ENCODE peak calls at places on chromosome 5, in four cellular contexts. One of them, this sample, is unnamed.

GRCh38 chr5:102933300-102933699 is 178.2 kb downstream of the PAM start:
- DNase-seq in naive thymus-derived CD4-positive, alpha-beta T cell: no peak
- DNase-seq in psoas muscle: no peak
- DNase-seq in AG04450: no peak
- DNase-seq in this sample: no peak

GRCh38 chr5:33401482-33402390 is 39.0 kb upstream of the TARS1 start:
- DNase-seq in naive thymus-derived CD4-positive, alpha-beta T cell: no peak
- DNase-seq in psoas muscle: no peak
- DNase-seq in AG04450: no peak
- DNase-seq in this sample: no peak

GRCh38 chr5:116557669-116558271 is 16.9 kb downstream of the SEMA6A start:
- DNase-seq in naive thymus-derived CD4-positive, alpha-beta T cell: no peak
- DNase-seq in psoas muscle: no peak
- DNase-seq in AG04450: no peak
- DNase-seq in this sample: no peak

GRCh38 chr5:156383510-156383909 is 56.5 kb downstream of the SGCD start:
- DNase-seq in naive thymus-derived CD4-positive, alpha-beta T cell: no peak
- DNase-seq in psoas muscle: no peak
- DNase-seq in AG04450: peak; percentile 32
- DNase-seq in this sample: no peak

GRCh38 chr5:179297026-179297425 is 48.2 kb downstream of the ADAMTS2 start:
- DNase-seq in naive thymus-derived CD4-positive, alpha-beta T cell: no peak
- DNase-seq in psoas muscle: no peak
- DNase-seq in AG04450: no peak
- DNase-seq in this sample: no peak

GRCh38 chr5:170221319-170221718 is 11.5 kb upstream of the C5orf58 start:
- DNase-seq in naive thymus-derived CD4-positive, alpha-beta T cell: no peak
- DNase-seq in psoas muscle: no peak
- DNase-seq in AG04450: no peak
- DNase-seq in this sample: no peak

GRCh38 chr5:137737349-137738256 is 1.7 kb upstream of the KLHL3 start:
- DNase-seq in naive thymus-derived CD4-positive, alpha-beta T cell: no peak
- DNase-seq in psoas muscle: no peak
- DNase-seq in AG04450: no peak
- DNase-seq in this sample: peak; percentile 21

GRCh38 chr5:123670981-123671557 is 159.1 kb downstream of the CSNK1G3 start:
- DNase-seq in naive thymus-derived CD4-positive, alpha-beta T cell: no peak
- DNase-seq in psoas muscle: no peak
- DNase-seq in AG04450: peak; percentile 7
- DNase-seq in this sample: peak; percentile 7

GRCh38 chr5:19235101-19235584 is 752.9 kb downstream of the CDH18 start:
- DNase-seq in naive thymus-derived CD4-positive, alpha-beta T cell: no peak
- DNase-seq in psoas muscle: no peak
- DNase-seq in AG04450: no peak
- DNase-seq in this sample: no peak

GRCh38 chr5:172686111-172686510 is 45.0 kb downstream of the NEURL1B start:
- DNase-seq in naive thymus-derived CD4-positive, alpha-beta T cell: no peak
- DNase-seq in psoas muscle: no peak
- DNase-seq in AG04450: no peak
- DNase-seq in this sample: no peak

GRCh38 chr5:548256-548655 is 24.0 kb upstream of the SLC9A3 start:
- DNase-seq in naive thymus-derived CD4-positive, alpha-beta T cell: no peak
- DNase-seq in psoas muscle: peak; percentile 33
- DNase-seq in AG04450: no peak
- DNase-seq in this sample: no peak

GRCh38 chr5:87411586-87412416 is 929 bp downstream of the CCNH start:
- DNase-seq in naive thymus-derived CD4-positive, alpha-beta T cell: no peak
- DNase-seq in psoas muscle: peak; percentile 39
- DNase-seq in AG04450: no peak
- DNase-seq in this sample: no peak

GRCh38 chr5:175713930-175714329 is 56.1 kb downstream of the HRH2 start:
- DNase-seq in naive thymus-derived CD4-positive, alpha-beta T cell: no peak
- DNase-seq in psoas muscle: peak; percentile 23
- DNase-seq in AG04450: no peak
- DNase-seq in this sample: no peak

GRCh38 chr5:126780165-126780827 is 3.4 kb downstream of the LMNB1 start:
- DNase-seq in naive thymus-derived CD4-positive, alpha-beta T cell: no peak
- DNase-seq in psoas muscle: no peak
- DNase-seq in AG04450: no peak
- DNase-seq in this sample: peak; percentile 40

GRCh38 chr5:15105799-15106393 is 234.3 kb upstream of the ANKH start:
- DNase-seq in naive thymus-derived CD4-positive, alpha-beta T cell: no peak
- DNase-seq in psoas muscle: no peak
- DNase-seq in AG04450: no peak
- DNase-seq in this sample: peak; percentile 4

GRCh38 chr5:146283344-146283761 is 55.3 kb upstream of the POU4F3 start:
- DNase-seq in naive thymus-derived CD4-positive, alpha-beta T cell: no peak
- DNase-seq in psoas muscle: no peak
- DNase-seq in AG04450: peak; percentile 81
- DNase-seq in this sample: no peak

GRCh38 chr5:1105350-1106265 is 6.3 kb downstream of the SLC12A7 start:
- DNase-seq in naive thymus-derived CD4-positive, alpha-beta T cell: peak; percentile 50
- DNase-seq in psoas muscle: no peak
- DNase-seq in AG04450: no peak
- DNase-seq in this sample: no peak

GRCh38 chr5:77955577-77955976 is 179.4 kb upstream of the TBCA start:
- DNase-seq in naive thymus-derived CD4-positive, alpha-beta T cell: no peak
- DNase-seq in psoas muscle: no peak
- DNase-seq in AG04450: no peak
- DNase-seq in this sample: no peak
- H3K27me3 ChIP-seq in naive thymus-derived CD4-positive, alpha-beta T cell: no peaks in the 10 kb centered on the region
- H3K27me3 ChIP-seq in psoas muscle: peaks cover 3% of the 10 kb centered on the region
- H3K27me3 ChIP-seq in AG04450: peaks cover 34% of the 10 kb centered on the region
- H3K27me3 ChIP-seq in this sample: no peaks in the 10 kb centered on the region

GRCh38 chr5:139839918-139840317 is 44.3 kb downstream of the PSD2 start:
- DNase-seq in naive thymus-derived CD4-positive, alpha-beta T cell: no peak
- DNase-seq in psoas muscle: no peak
- DNase-seq in AG04450: no peak
- DNase-seq in this sample: no peak

GRCh38 chr5:139836469-139837208 is 41.0 kb downstream of the PSD2 start:
- DNase-seq in naive thymus-derived CD4-positive, alpha-beta T cell: no peak
- DNase-seq in psoas muscle: no peak
- DNase-seq in AG04450: no peak
- DNase-seq in this sample: no peak

GRCh38 chr5:139839416-139839815 is 43.8 kb downstream of the PSD2 start:
- DNase-seq in naive thymus-derived CD4-positive, alpha-beta T cell: no peak
- DNase-seq in psoas muscle: no peak
- DNase-seq in AG04450: no peak
- DNase-seq in this sample: no peak

GRCh38 chr5:139838381-139839197 is 43.0 kb downstream of the PSD2 start:
- DNase-seq in naive thymus-derived CD4-positive, alpha-beta T cell: no peak
- DNase-seq in psoas muscle: no peak
- DNase-seq in AG04450: no peak
- DNase-seq in this sample: no peak

DNA sequence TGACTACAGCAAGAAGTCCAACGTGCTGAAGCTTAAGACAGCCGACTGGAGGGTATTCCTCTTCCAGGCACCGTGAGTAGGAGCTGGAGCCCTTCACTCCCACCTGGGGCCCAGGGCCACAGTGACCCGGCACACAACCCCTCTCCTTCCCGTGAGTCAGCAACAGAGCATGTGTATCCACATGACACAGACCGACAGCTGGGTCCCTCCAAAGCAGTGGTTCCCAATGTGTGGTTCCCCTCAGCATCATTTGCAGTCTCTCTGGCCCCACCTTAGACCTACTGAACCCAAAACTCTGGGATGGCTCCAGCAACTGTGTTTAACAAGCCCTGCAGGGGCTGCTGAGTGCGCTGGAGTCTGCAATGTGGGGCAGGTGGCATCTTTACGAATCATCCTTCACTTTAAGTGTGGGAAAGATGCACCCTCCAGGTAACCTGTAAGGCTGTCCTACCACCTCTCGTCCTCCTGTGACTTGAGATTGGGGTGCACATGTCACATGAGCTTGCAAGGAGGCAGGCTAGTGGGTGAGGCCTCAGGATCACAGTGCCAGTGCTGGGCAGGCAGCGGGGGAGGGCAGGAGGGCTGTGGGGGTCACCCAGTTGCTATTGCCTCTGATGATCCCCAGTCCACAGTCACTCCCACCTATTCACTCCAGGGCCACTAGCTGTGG is 42.2 kb downstream of the PSD2 start:
- DNase-seq in naive thymus-derived CD4-positive, alpha-beta T cell: no peak
- DNase-seq in psoas muscle: no peak
- DNase-seq in AG04450: no peak
- DNase-seq in this sample: no peak
- H3K27me3 ChIP-seq in naive thymus-derived CD4-positive, alpha-beta T cell: no peaks in the 10 kb centered on the region
- H3K27me3 ChIP-seq in psoas muscle: no peaks in the 10 kb centered on the region
- H3K27me3 ChIP-seq in AG04450: peaks cover 9% of the 10 kb centered on the region
- H3K27me3 ChIP-seq in this sample: peaks cover 2% of the 10 kb centered on the region

DNA sequence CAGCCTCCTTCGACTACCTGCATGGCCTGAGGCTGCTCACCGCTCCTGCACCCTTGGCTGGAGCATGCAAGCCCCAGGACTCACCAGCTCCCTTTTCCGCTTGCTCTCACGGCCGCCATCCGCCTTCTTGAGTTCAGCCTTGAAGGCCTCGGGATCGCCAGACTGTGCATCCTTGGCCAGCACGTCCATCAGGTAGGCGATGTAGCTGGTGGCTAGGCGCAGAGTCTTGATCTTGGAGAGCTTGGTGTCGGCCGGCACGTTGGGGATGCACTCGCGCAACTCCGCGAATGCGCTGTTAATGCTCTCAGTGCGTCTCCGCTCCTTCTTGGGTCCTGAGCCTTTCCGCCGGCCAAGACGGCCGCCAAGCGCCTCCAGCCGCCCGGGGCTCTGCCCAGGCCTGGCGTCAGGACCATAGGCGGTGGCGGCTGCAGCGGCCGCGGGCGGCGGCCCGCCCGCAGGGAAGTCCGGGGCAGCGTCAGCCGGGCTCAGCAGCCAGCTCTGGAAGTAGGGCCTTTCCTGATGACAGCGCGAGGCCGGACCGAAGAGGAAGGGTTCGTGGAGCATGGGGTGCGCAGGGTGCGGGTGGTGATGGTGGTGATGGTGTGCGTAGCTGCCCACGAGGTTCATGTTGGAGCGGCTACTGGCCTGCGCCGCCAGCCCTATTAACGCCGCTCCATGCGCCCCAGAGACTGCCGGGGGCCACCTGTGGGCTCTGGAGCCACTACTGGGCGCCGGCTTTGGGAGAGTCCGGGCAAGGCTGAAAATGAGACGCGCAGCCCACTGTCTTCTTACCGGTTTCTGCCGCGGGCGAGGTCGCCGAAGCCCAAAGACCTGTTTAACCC is 424 bp downstream of the HAND1 start:
- DNase-seq in naive thymus-derived CD4-positive, alpha-beta T cell: no peak
- DNase-seq in psoas muscle: peak; percentile 56
- DNase-seq in AG04450: no peak
- DNase-seq in this sample: no peak
- H3K27me3 ChIP-seq in naive thymus-derived CD4-positive, alpha-beta T cell: peaks cover 14% of the 10 kb centered on the region
- H3K27me3 ChIP-seq in psoas muscle: no peaks in the 10 kb centered on the region
- H3K27me3 ChIP-seq in AG04450: peaks cover 99% of the 10 kb centered on the region
- H3K27me3 ChIP-seq in this sample: peaks cover 4% of the 10 kb centered on the region

GRCh38 chr5:38583500-38583899 is 27.1 kb upstream of the LIFR start:
- DNase-seq in naive thymus-derived CD4-positive, alpha-beta T cell: no peak
- DNase-seq in psoas muscle: no peak
- DNase-seq in AG04450: no peak
- DNase-seq in this sample: no peak
- H3K27me3 ChIP-seq in naive thymus-derived CD4-positive, alpha-beta T cell: no peaks in the 10 kb centered on the region
- H3K27me3 ChIP-seq in psoas muscle: no peaks in the 10 kb centered on the region
- H3K27me3 ChIP-seq in AG04450: peaks cover 23% of the 10 kb centered on the region
- H3K27me3 ChIP-seq in this sample: no peaks in the 10 kb centered on the region

GRCh38 chr5:133610489-133611356 is 1.6 kb downstream of the FSTL4 start:
- DNase-seq in naive thymus-derived CD4-positive, alpha-beta T cell: peak; percentile 22
- DNase-seq in psoas muscle: peak; percentile 75
- DNase-seq in AG04450: no peak
- DNase-seq in this sample: peak; percentile 44
- H3K27me3 ChIP-seq in naive thymus-derived CD4-positive, alpha-beta T cell: peaks cover 7% of the 10 kb centered on the region
- H3K27me3 ChIP-seq in psoas muscle: no peaks in the 10 kb centered on the region
- H3K27me3 ChIP-seq in AG04450: peaks cover 37% of the 10 kb centered on the region
- H3K27me3 ChIP-seq in this sample: peaks cover 6% of the 10 kb centered on the region

GRCh38 chr5:135041145-135041587 is 7.1 kb upstream of the PITX1 start:
- DNase-seq in naive thymus-derived CD4-positive, alpha-beta T cell: no peak
- DNase-seq in psoas muscle: peak; percentile 15
- DNase-seq in AG04450: no peak
- DNase-seq in this sample: no peak
- H3K27me3 ChIP-seq in naive thymus-derived CD4-positive, alpha-beta T cell: peaks cover 7% of the 10 kb centered on the region
- H3K27me3 ChIP-seq in psoas muscle: no peaks in the 10 kb centered on the region
- H3K27me3 ChIP-seq in AG04450: peaks cover 85% of the 10 kb centered on the region
- H3K27me3 ChIP-seq in this sample: peaks cover 5% of the 10 kb centered on the region

DNA sequence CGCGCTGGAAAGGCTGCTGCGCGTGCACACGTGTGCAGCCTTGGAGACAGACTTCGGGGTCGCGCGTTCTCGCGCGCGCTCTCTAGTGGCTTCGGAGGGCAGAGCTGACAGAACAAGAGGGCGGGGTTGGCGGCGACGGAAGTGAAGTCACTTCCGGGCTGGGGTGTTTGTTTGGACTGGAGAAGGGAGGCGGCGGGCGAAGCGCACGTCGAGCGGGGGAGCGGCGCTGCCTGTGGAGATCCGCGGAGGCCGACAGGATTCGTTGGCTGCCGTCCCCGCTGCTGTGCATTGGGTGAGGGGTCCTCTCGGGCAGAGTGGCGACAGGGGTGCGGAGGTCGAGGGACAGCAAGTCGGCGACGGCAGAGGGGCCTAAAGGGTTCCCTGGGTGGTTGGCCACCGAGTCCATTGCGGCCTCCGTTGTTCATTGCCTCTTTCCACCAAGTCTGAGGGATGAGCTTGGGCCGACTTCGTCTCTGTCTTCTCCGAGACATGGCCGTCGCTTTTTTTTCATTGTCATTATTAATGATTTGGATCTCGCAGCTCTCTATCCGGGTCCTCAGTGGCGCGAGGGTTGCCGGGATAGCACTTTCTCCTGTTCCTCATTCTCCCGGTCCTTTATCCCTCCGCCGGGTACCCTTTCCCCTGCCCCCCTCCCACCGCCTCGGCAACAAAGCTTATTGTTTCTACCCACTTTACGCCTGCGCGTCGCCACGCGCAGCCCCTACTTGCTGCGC is at the start of gene PAIP2:
- DNase-seq in naive thymus-derived CD4-positive, alpha-beta T cell: peak; percentile 94
- DNase-seq in psoas muscle: peak; percentile 99
- DNase-seq in AG04450: peak; percentile 95
- DNase-seq in this sample: peak; percentile 95
- H3K27me3 ChIP-seq in naive thymus-derived CD4-positive, alpha-beta T cell: no peaks in the 10 kb centered on the region
- H3K27me3 ChIP-seq in psoas muscle: no peaks in the 10 kb centered on the region
- H3K27me3 ChIP-seq in AG04450: no peaks in the 10 kb centered on the region
- H3K27me3 ChIP-seq in this sample: no peaks in the 10 kb centered on the region

GRCh38 chr5:73292816-73293459 is 119.9 kb downstream of the TMEM174 start:
- DNase-seq in naive thymus-derived CD4-positive, alpha-beta T cell: no peak
- DNase-seq in psoas muscle: no peak
- DNase-seq in AG04450: no peak
- DNase-seq in this sample: no peak
- H3K27me3 ChIP-seq in naive thymus-derived CD4-positive, alpha-beta T cell: peaks cover 6% of the 10 kb centered on the region
- H3K27me3 ChIP-seq in psoas muscle: peaks cover 2% of the 10 kb centered on the region
- H3K27me3 ChIP-seq in AG04450: no peaks in the 10 kb centered on the region
- H3K27me3 ChIP-seq in this sample: no peaks in the 10 kb centered on the region